ENCODE peak calls at places on chromosome 5, in eight cellular contexts. K, U, B, G, X, T, E and P are unnamed samples.
A peak's percentile ranks its signal among the peaks of the same experiment; 100 is the strongest.

GRCh38 chr5:176438959-176439757 is 9.0 kb upstream of the FAF2 start:
- DNase-seq in K (no peak), G (no peak), E (no peak), U (no peak), B (no peak), X (no peak), T (no peak), P (no peak)

GRCh38 chr5:176407456-176408244 is 8.7 kb downstream of the CLTB start:
- DNase-seq in U (no peak), E (no peak), T (no peak), K (no peak), G (no peak), X (no peak), B (no peak), P (no peak)

GRCh38 chr5:102818934-102819333 is 63.8 kb downstream of the PAM start:
- DNase-seq in E (no peak), G (no peak), T (no peak), K (no peak), B (no peak), U (no peak), X (no peak), P (no peak)

GRCh38 chr5:89065919-89066318 is 182.9 kb upstream of the MEF2C start:
- DNase-seq in G (no peak), T (no peak), U (no peak), K (peak; percentile 18), E (no peak), B (no peak), X (no peak), P (no peak)

GRCh38 chr5:156330141-156330870 is 3.3 kb downstream of the SGCD start:
- DNase-seq in G (no peak), U (no peak), T (no peak), E (no peak), B (no peak), X (no peak), K (no peak), P (no peak)

GRCh38 chr5:74394924-74395880 is 245.3 kb downstream of the ENC1 start:
- DNase-seq in K (peak; percentile 71), E (peak; percentile 35), T (no peak), B (no peak), X (no peak), U (no peak), G (no peak), P (peak; percentile 28)

GRCh38 chr5:16489322-16489791 is 23.8 kb upstream of the ZNF622 start:
- DNase-seq in B (no peak), G (no peak), T (peak; percentile 45), K (peak; percentile 70), X (no peak), E (no peak), U (no peak), P (no peak)

GRCh38 chr5:82346376-82347212 is 68.4 kb upstream of the RPS23 start:
- DNase-seq in E (no peak), X (no peak), U (no peak), B (peak; percentile 23), K (no peak), G (peak; percentile 80), T (no peak), P (no peak)

GRCh38 chr5:9058161-9058560 is 487.7 kb downstream of the SEMA5A start:
- DNase-seq in U (no peak), T (no peak), G (no peak), B (no peak), K (no peak), X (no peak), E (no peak), P (no peak)

GRCh38 chr5:173595826-173596225 is 20.6 kb downstream of the BOD1 start:
- DNase-seq in K (no peak), T (no peak), G (no peak), X (no peak), U (no peak), B (no peak), E (no peak), P (no peak)

GRCh38 chr5:173594061-173594460 is 22.4 kb downstream of the BOD1 start:
- DNase-seq in E (no peak), K (no peak), X (no peak), T (no peak), G (no peak), B (no peak), U (no peak), P (no peak)

GRCh38 chr5:173590436-173591299 is 25.8 kb downstream of the BOD1 start:
- DNase-seq in U (no peak), E (no peak), G (no peak), B (peak; percentile 48), T (no peak), X (no peak), K (no peak), P (no peak)

GRCh38 chr5:173591300-173591622 is 25.2 kb downstream of the BOD1 start:
- DNase-seq in E (no peak), K (no peak), T (no peak), G (no peak), B (no peak), U (no peak), X (no peak), P (no peak)

DNA sequence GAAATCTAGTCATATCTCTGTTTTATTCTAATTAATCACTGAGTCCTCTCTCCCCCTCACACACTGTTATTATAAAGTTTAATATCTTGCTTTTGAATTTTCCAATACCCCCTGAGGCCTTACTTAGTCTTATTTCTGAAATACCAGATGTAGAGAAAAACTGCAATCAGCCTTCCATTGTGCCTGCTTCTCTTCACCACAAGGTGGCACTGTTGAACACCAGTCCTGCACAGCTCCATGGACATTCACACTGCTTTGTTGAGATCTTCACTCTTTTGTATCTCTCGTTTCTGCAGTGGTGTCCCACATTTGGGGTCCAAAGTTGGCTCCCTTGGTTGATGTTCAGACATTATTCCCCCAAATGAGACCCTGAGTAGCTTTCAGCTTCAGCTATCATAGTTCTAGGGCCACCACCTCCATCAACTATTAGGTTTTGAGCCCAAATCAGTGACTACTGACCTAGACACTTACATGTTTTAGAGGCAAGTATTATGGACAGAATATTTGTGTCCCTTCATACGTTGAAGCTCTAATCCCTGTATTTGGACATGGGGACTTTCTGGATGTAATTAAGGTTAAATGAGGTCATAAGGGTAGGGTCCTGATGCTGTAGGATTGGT is 24.3 kb downstream of the BOD1 start:
- DNase-seq in G (peak; percentile 26), U (no peak), B (no peak), E (no peak), K (no peak), X (peak; percentile 31), T (peak; percentile 21), P (no peak)
- TF ChIP-seq CTCF in G (peak; percentile 66), U (no peak), B (peak; percentile 38), E (peak; percentile 26), K (peak; percentile 36), X (peak; percentile 82), T (peak; percentile 33), P (peak; percentile 61)

GRCh38 chr5:143434261-143435206 is 31.0 kb upstream of the NR3C1 start:
- DNase-seq in K (no peak), G (peak; percentile 84), U (no peak), E (peak; percentile 56), X (peak; percentile 62), T (no peak), B (no peak), P (no peak)
- TF ChIP-seq CTCF in K (no peak), G (no peak), U (no peak), E (no peak), X (no peak), T (no peak), B (no peak), P (no peak)

GRCh38 chr5:137819768-137820167 is 47.9 kb upstream of the MYOT start:
- DNase-seq in B (no peak), K (no peak), T (no peak), E (no peak), G (no peak), X (no peak), U (no peak), P (no peak)

GRCh38 chr5:137822983-137823382 is 44.7 kb upstream of the MYOT start:
- DNase-seq in K (no peak), B (no peak), X (no peak), T (no peak), U (no peak), E (no peak), G (no peak), P (no peak)

GRCh38 chr5:137825165-137825564 is 42.5 kb upstream of the MYOT start:
- DNase-seq in E (no peak), U (no peak), T (no peak), B (no peak), X (no peak), G (no peak), K (peak; percentile 9), P (no peak)

GRCh38 chr5:137826067-137826466 is 41.6 kb upstream of the MYOT start:
- DNase-seq in G (no peak), T (no peak), E (no peak), B (no peak), X (no peak), K (no peak), U (no peak), P (no peak)

GRCh38 chr5:137822158-137822764 is 45.4 kb upstream of the MYOT start:
- DNase-seq in G (peak; percentile 26), E (peak; percentile 33), T (peak; percentile 69), K (peak; percentile 60), B (no peak), X (peak; percentile 21), U (peak; percentile 61), P (peak; percentile 14)
- TF ChIP-seq CTCF in G (peak; percentile 46), E (peak; percentile 41), T (peak; percentile 74), K (peak; percentile 50), B (peak; percentile 51), X (no peak), U (peak; percentile 37), P (peak; percentile 63)

GRCh38 chr5:93163010-93163663 is 417.9 kb downstream of the NR2F1-AS1 start:
- DNase-seq in G (no peak), B (no peak), T (no peak), X (no peak), E (no peak), U (no peak), K (no peak), P (no peak)
- TF ChIP-seq CTCF in G (no peak), B (no peak), T (no peak), X (no peak), E (no peak), U (no peak), K (no peak), P (no peak)

DNA sequence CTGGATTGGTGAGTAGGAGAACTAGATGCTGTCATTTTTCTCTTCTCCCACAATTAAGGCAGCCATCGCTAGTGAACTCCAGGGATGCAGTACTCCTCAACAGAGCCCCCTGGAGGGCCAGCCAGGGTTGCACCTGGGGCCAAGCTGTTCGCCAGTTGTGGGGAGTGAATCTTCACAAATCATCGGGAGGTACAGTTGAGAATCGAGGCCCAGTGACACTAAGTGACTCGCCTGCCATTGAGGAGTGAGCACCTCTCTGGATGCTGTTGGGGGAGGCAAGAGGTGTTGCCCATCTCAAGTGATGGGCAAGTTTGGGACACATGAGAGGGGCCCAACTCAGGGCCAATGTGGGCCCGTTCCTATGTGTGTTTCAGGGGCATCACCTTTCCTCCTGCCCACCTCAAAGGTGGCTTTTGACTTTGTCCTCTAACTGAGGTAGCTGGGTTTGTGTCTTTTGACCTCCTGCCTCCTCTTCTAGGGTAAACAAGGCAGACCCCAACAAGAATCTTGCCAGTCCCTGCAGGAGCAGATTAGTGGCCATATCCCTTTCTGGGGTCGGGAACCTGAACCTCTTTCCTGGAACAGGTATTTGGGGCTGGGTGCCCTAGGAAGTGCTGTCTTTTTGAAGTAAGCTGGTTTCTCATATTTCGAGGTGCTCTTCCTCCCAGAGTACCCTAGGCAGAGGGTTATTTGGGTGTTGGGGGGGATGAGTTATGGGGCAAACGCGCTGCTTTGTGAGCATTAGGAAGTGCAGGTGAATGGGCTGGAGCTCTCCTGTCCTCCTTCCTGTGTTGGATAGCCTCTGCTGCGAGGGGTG is 181.2 kb downstream of the MACROH2A1 start:
- DNase-seq in K (no peak), B (no peak), X (no peak), T (peak; percentile 18), G (no peak), E (no peak), U (no peak), P (no peak)
- TF ChIP-seq CTCF in K (no peak), B (no peak), X (no peak), T (no peak), G (peak; percentile 38), E (no peak), U (no peak), P (peak; percentile 34)

GRCh38 chr5:123444016-123444415 is 20.8 kb upstream of the CEP120 start:
- DNase-seq in B (no peak), T (no peak), X (no peak), K (no peak), E (no peak), U (no peak), G (no peak), P (no peak)
- TF ChIP-seq CTCF in B (no peak), T (no peak), X (no peak), K (no peak), E (no peak), U (no peak), G (no peak), P (no peak)